ENCODE peak calls at places on chromosomes 4 and X, in five cellular contexts. B is H9, E is mesendoderm, N is IMR-90, X is neuronal stem cell. A is an unnamed sample. For H3K4me1, the result is how much of the 10 kb centered on the place peaks cover.

GRCh38 chr4:104352211-104352610 is 142.5 kb downstream of the CXXC4 start:
- DNase-seq in E (peak), X (no peak), N (no peak), B (peak), A (no peak)

GRCh38 chr4:107317596-107317995 is 281.5 kb upstream of the DKK2 start:
- DNase-seq in N (no peak), X (no peak), E (no peak), B (no peak), A (no peak)

GRCh38 chr4:164815711-164816110 is 61.3 kb upstream of the APELA start:
- DNase-seq in B (no peak), X (no peak), E (peak), N (no peak), A (no peak)

GRCh38 chrX:43646800-43647199 is 9.3 kb upstream of the MAOA start:
- DNase-seq in N (no peak), X (no peak), B (no peak), E (no peak), A (no peak)

GRCh38 chrX:119654112-119654531 is 38.8 kb downstream of the SEPTIN6 start:
- DNase-seq in E (peak), X (peak), N (peak), B (peak), A (peak)

GRCh38 chrX:146224442-146224841 is 406.8 kb downstream of the SLITRK2 start:
- DNase-seq in B (no peak), E (peak), N (no peak), X (no peak), A (no peak)

GRCh38 chr4:24857996-24858395 is 54.8 kb downstream of the CCDC149 start:
- DNase-seq in B (no peak), E (no peak), X (no peak), N (peak), A (peak)

GRCh38 chr4:137635108-137635507 is 102.8 kb upstream of the PCDH18 start:
- DNase-seq in N (peak), X (no peak), B (no peak), E (no peak), A (peak)

GRCh38 chrX:129655547-129656248 is 942 bp upstream of the APLN start:
- DNase-seq in E (peak), N (no peak), X (no peak), B (peak), A (peak)

GRCh38 chr4:89331637-89332544 is 24.3 kb upstream of the GPRIN3 start:
- DNase-seq in B (no peak), X (no peak), E (no peak), N (no peak), A (no peak)

GRCh38 chr4:132395576-132395975 is 753.5 kb upstream of the PCDH10 start:
- DNase-seq in B (no peak), X (no peak), N (no peak), E (no peak), A (no peak)

GRCh38 chr4:13455411-13455810 is 28.7 kb downstream of the RAB28 start:
- DNase-seq in X (no peak), E (peak), N (peak), B (no peak), A (peak)

GRCh38 chrX:155857561-155857960 is 23.6 kb upstream of the VAMP7 start:
- DNase-seq in X (no peak), B (peak), E (peak), N (no peak), A (no peak)

GRCh38 chr4:40363382-40363920 is 28.3 kb downstream of the CHRNA9 start:
- DNase-seq in B (no peak), E (no peak), N (no peak), X (no peak), A (no peak)

GRCh38 chr4:19399001-19399400 is 852.7 kb upstream of the SLIT2 start:
- DNase-seq in N (peak), E (no peak), X (no peak), B (no peak), A (peak)

GRCh38 chrX:2389324-2389723 is 111.5 kb downstream of the DHRSX start:
- DNase-seq in X (no peak), B (no peak), E (no peak), N (no peak), A (no peak)

GRCh38 chrX:2387614-2388239 is 113.0 kb downstream of the DHRSX start:
- DNase-seq in X (no peak), B (no peak), E (no peak), N (peak), A (peak)

GRCh38 chrX:2388669-2389068 is 112.1 kb downstream of the DHRSX start:
- DNase-seq in E (no peak), N (no peak), X (no peak), B (no peak), A (peak)

GRCh38 chrX:2391869-2392606 is 108.7 kb downstream of the DHRSX start:
- DNase-seq in B (peak), E (peak), X (no peak), N (peak), A (peak)

DNA sequence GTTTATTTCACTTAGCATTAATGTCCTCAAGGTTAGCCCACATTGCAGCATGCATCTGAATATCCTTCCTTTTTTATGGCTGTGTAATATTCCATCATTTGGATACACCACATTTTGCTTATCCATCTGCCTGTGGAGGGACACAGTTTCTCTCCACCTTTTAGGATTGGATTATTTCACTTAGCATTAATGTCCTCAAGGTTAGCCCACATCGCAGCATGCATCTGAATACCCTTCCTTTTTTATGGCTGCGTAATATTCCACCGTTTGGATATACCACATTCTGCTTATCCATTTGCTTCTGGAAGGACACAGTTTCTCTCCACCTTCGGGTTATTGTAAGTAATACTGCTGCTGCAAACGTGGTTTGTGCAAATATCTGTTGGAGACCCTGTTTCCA is 110.0 kb downstream of the DHRSX start:
- DNase-seq in X (no peak), N (no peak), E (no peak), B (no peak), A (no peak)
- H3K4me1 ChIP-seq in X (under half), N (under half), E (under half), B (under half), A (under half)

GRCh38 chr4:152691761-152692160 is 12.0 kb upstream of the TMEM154 start:
- DNase-seq in B (no peak), E (no peak), N (no peak), X (no peak), A (no peak)
- H2BK5ac ChIP-seq in B (no peak), E (peak), N (no peak), X (no peak), A (no peak)

GRCh38 chr4:123755655-123756054 is 359.1 kb downstream of the SPRY1 start:
- DNase-seq in B (no peak), N (no peak), E (no peak), X (no peak), A (no peak)
- H3K4me1 ChIP-seq in B (under half), N (under half), E (under half), X (under half), A (under half)

DNA sequence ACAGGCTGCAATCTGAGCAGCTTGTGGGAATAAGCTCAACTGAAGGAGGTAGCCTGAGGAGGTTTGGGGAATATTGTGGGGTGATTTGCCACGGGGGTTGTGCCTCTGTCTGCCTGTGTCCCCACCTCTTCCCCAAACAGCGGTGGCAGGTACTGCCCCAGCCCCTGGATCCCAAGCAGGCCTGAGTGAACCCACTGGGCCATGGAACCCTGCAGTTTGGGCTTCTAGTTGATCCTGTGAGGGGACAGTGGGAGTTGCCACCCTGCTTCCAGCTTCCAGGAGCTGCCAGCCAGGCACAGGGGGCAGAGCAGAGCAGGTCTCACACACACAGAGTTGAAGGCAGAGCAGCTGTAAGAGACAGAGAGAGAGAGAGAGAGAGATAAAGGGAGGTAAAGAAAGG is 97.4 kb downstream of the PJA1 start:
- DNase-seq in B (no peak), N (no peak), E (no peak), X (no peak), A (no peak)
- H2BK5ac ChIP-seq in B (no peak), N (no peak), E (no peak), X (no peak), A (no peak)

GRCh38 chr4:186676531-186677158 is 47.0 kb downstream of the FAT1 start:
- DNase-seq in N (peak), X (no peak), E (peak), B (no peak), A (peak)

GRCh38 chr4:186685744-186686143 is 37.9 kb downstream of the FAT1 start:
- DNase-seq in B (no peak), X (no peak), E (peak), N (peak), A (peak)

GRCh38 chr4:186684220-186684619 is 39.4 kb downstream of the FAT1 start:
- DNase-seq in X (no peak), N (no peak), E (no peak), B (no peak), A (no peak)

GRCh38 chr4:186684889-186685309 is 38.8 kb downstream of the FAT1 start:
- DNase-seq in X (no peak), N (no peak), B (no peak), E (peak), A (no peak)

DNA sequence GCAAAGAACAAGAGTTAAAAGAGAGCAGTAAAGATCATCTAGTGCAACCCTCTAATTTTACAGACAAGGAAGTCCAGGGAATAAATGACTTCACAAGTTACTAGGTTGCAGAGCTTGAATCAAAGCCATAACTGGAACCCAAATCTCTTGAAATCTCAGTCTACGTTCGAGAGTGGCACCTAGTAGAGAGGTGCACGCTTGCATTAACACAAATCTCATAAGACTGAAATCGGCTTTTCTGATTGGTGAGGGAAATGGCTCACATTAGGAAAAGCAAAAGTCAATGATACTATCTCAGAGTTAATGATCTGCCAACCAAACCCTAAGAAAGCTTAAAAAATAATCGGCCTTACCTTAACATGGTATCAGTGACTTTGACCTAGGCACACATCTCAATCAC is 43.0 kb downstream of the FAT1 start:
- DNase-seq in E (no peak), N (no peak), B (no peak), X (no peak), A (no peak)
- H3K4me1 ChIP-seq in E (under half), N (under half), B (under half), X (under half), A (under half)

A was measured in mesenchymal stem cell.